ENCODE peak calls at places on chromosome 13, in four cellular contexts. X is mesendoderm, P is neuronal stem cell, Y is IMR-90. I is an unnamed sample.

GRCh38 chr13:53343345-53343744 is 314.7 kb downstream of the OLFM4 start:
- DNase-seq in P (peak; percentile 45), Y (no peak), X (peak; percentile 83), I (no peak)

GRCh38 chr13:37105251-37105714 is at the start of gene CSNK1A1L:
- DNase-seq in X (no peak), Y (no peak), P (no peak), I (no peak)

GRCh38 chr13:114017966-114018365 is 44.1 kb upstream of the C13orf46 start:
- DNase-seq in Y (no peak), X (no peak), P (no peak), I (no peak)

GRCh38 chr13:47306991-47307390 is 410.1 kb upstream of the HTR2A start:
- DNase-seq in P (no peak), X (no peak), Y (peak; percentile 26), I (no peak)

GRCh38 chr13:82614086-82614485 is 1268.2 kb downstream of the SLITRK1 start:
- DNase-seq in Y (no peak), P (no peak), X (no peak), I (no peak)

GRCh38 chr13:41311607-41312500 is 787 bp downstream of the NAA16 start:
- DNase-seq in P (peak; percentile 17), X (peak; percentile 29), Y (peak; percentile 43), I (peak; percentile 48)

GRCh38 chr13:106796280-106797047 is 228.5 kb upstream of the ARGLU1 start:
- DNase-seq in P (peak; percentile 51), Y (no peak), X (peak; percentile 97), I (peak; percentile 74)

GRCh38 chr13:45086484-45086883 is 33.8 kb upstream of the GTF2F2 start:
- DNase-seq in X (no peak), Y (peak; percentile 55), P (no peak), I (no peak)

GRCh38 chr13:111252449-111253124 is 67.9 kb upstream of the TEX29 start:
- DNase-seq in X (no peak), P (no peak), Y (peak; percentile 20), I (peak; percentile 43)

GRCh38 chr13:35720690-35721554 is 244.4 kb upstream of the MAB21L1 start:
- DNase-seq in Y (peak; percentile 46), P (peak; percentile 74), X (peak; percentile 84), I (peak; percentile 69)

GRCh38 chr13:107866007-107866665 is 349.2 kb downstream of the LIG4 start:
- DNase-seq in Y (peak; percentile 34), P (peak; percentile 43), X (peak; percentile 80), I (no peak)

GRCh38 chr13:30766957-30767603 is 31.7 kb downstream of the ALOX5AP start:
- DNase-seq in P (no peak), X (no peak), Y (no peak), I (no peak)

GRCh38 chr13:50468849-50469669 is 374.4 kb downstream of the DLEU7 start:
- DNase-seq in X (peak; percentile 37), P (no peak), Y (no peak), I (no peak)

GRCh38 chr13:112974125-112974524 is 5.1 kb downstream of the MCF2L start:
- DNase-seq in P (no peak), Y (no peak), X (no peak), I (no peak)

GRCh38 chr13:30421093-30422055 is 919 bp upstream of the UBE2L5 start:
- DNase-seq in X (peak; percentile 83), P (peak; percentile 74), Y (peak; percentile 80), I (peak; percentile 88)

GRCh38 chr13:80585531-80585930 is 244.6 kb upstream of the SPRY2 start:
- DNase-seq in Y (no peak), P (no peak), X (no peak), I (no peak)
- H2BK120ac ChIP-seq in Y (no peak overlapping the region), P (no peak overlapping the region), X (no peak overlapping the region), I (no peak overlapping the region)

DNA sequence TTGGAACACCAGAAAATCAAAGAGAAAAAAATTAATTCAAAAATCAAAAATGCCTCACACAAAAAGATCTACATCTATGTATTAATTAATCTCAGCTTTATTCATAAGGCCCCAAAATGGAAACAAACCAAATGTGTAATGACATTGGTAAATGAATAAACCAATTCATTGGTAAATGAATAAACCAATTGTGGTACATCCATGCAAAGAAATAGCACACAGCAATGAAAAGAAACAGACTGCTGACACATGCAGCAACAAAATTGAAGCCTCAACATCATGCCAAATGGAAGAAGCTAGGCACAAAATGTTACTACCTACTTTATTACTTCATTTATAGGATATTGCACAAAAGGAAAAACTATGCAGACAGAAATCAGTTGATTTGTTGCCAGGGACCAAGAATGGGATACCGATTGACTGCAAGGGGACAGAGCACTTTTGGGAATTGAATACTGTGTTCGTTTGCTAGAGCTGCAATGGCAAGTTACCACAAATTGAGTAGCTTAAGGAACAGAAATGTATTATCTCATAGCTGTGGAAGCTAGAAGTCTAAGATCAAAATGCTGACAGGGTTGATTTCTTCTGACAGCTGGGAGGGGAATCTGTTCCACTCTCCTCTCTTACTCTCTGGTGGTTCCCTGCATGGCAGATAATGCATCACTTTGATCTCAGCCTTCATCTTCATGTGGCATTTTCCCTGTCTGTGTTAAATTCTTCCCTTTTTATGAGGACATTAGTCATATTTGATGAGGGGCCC is 252.8 kb downstream of the RFC3 start:
- DNase-seq in X (no peak), P (no peak), Y (no peak), I (no peak)
- H2BK120ac ChIP-seq in X (no peak overlapping the region), P (no peak overlapping the region), Y (no peak overlapping the region), I (no peak overlapping the region)

GRCh38 chr13:59450218-59450617 is 713.5 kb downstream of the DIAPH3 start:
- DNase-seq in Y (no peak), P (no peak), X (no peak), I (no peak)
- H2BK120ac ChIP-seq in Y (peak overlapping the region; percentile 53), P (no peak overlapping the region), X (no peak overlapping the region), I (no peak overlapping the region)

DNA sequence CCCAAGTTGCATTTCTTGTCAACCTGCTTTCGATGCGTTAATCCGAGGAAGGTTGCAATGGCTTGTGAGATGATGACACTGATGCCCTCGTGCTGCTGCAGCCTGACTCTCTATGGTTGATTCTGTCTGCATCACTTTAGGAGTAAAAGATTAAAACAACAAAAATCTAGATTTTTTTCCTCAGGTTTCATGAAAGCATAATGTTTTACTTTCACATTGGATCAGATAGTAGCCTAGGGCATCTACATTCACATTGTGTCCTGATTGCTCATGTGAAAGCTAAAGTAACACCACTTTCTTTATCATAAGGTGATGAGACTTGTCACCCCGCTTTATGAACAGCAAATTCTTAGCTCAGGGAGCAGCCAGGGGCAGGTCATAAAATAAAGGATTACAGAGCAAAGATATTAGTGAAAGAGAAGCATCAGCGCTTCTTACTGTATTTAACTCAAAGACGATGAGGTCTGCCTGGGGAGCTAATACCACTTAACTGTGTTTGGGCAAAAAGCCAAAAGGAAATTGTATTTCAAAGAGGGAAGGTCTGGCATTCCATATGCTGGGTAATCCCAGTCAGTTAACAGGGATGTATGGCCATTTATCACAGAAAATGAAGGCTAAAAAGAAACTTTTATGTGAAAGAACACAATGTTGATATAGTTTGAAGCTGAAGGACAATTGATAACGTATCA is 270.5 kb downstream of the GPC6 start:
- DNase-seq in P (no peak), X (peak; percentile 8), Y (no peak), I (no peak)
- H2BK120ac ChIP-seq in P (no peak overlapping the region), X (peak overlapping the region; percentile 45), Y (no peak overlapping the region), I (no peak overlapping the region)

GRCh38 chr13:23966691-23967615 is 69.7 kb upstream of the C1QTNF9B start:
- DNase-seq in P (no peak), X (no peak), Y (peak; percentile 15), I (no peak)
- H2BK120ac ChIP-seq in P (no peak overlapping the region), X (no peak overlapping the region), Y (no peak overlapping the region), I (no peak overlapping the region)

DNA sequence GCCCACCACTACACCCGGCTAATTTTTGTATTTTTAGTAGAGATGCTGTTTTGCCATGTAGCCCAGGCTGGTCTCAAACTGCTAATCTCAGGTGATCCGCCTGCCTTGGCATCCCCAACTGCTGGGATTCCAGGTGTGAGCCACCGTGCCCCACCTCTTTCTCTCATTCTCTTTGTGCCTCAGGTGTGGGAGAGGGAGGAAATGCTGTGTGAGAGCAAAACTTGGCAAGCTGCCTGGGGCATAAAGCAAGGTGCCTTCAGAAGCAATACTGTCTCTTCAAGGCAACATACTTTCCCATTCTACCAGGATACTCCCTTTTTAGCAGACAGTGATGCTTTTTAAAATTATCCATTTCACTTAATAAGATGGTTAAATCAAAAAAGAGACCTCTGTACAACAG is 53.2 kb upstream of the RFC3 start:
- DNase-seq in X (no peak), Y (no peak), P (no peak), I (no peak)
- H2BK120ac ChIP-seq in X (no peak overlapping the region), Y (no peak overlapping the region), P (no peak overlapping the region), I (no peak overlapping the region)

DNA sequence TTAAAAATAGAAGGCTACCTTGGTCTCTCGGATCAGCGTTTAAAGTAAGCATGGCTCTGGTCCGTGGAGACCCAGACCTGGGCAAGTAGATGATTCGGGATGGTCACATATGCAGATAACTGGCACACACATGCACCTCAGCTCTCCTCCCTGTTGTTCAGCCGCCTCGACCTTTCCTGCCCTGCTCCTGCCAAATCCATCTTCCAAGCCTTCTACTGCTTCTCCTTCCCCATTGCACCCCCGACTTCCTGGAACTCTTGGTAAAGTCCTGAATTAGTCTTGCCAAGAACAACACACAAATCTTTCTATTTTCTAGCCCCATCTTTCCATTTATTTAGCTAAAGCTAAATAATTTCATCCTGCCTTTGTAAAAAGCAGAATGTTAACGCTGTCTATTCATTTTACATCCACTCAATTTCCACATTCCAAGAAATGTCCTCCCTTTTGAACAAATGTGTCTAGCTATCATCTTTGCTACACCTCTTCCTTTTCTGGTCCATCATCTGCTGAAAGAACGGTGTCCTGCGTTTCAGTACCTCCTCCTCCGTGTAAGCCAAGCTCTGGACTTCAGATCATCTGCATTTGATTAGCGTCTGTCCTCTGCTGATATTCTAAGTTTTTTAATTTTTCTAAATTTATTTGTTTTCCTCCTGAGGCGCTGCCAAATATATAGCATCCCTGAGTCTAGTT is 92.5 kb downstream of the ZIC5 start:
- DNase-seq in P (no peak), X (no peak), Y (no peak), I (no peak)
- H2BK120ac ChIP-seq in P (no peak overlapping the region), X (no peak overlapping the region), Y (no peak overlapping the region), I (no peak overlapping the region)

I was measured in trophoblast cell.